ENCODE peak calls at places on chromosome 7, in six cellular contexts. One of them, this sample, is unnamed.

GRCh38 chr7:46385662-46386309 is 464.7 kb upstream of the IGFBP3 start:
- DNase-seq in HCT116: no peak
- DNase-seq in testis: no peak
- DNase-seq in AG04450: peak
- DNase-seq in mucosa of descending colon: no peak
- DNase-seq in osteocyte: no peak
- DNase-seq in this sample: no peak

GRCh38 chr7:24227603-24228359 is 56.2 kb upstream of the NPY start:
- DNase-seq in HCT116: no peak
- DNase-seq in testis: no peak
- DNase-seq in AG04450: no peak
- DNase-seq in mucosa of descending colon: no peak
- DNase-seq in osteocyte: no peak
- DNase-seq in this sample: no peak

GRCh38 chr7:127514499-127514898 is 70.9 kb downstream of the GCC1 start:
- DNase-seq in HCT116: peak
- DNase-seq in testis: no peak
- DNase-seq in AG04450: peak
- DNase-seq in mucosa of descending colon: no peak
- DNase-seq in osteocyte: no peak
- DNase-seq in this sample: no peak

GRCh38 chr7:4707134-4707651 is 25.1 kb downstream of the FOXK1 start:
- DNase-seq in HCT116: no peak
- DNase-seq in testis: no peak
- DNase-seq in AG04450: no peak
- DNase-seq in mucosa of descending colon: no peak
- DNase-seq in osteocyte: no peak
- DNase-seq in this sample: no peak

GRCh38 chr7:80070391-80070790 is 64.2 kb upstream of the GNAI1 start:
- DNase-seq in HCT116: no peak
- DNase-seq in testis: no peak
- DNase-seq in AG04450: no peak
- DNase-seq in mucosa of descending colon: no peak
- DNase-seq in osteocyte: no peak
- DNase-seq in this sample: no peak

GRCh38 chr7:44733708-44734481 is 14.8 kb upstream of the ZMIZ2 start:
- DNase-seq in HCT116: peak
- DNase-seq in testis: no peak
- DNase-seq in AG04450: peak
- DNase-seq in mucosa of descending colon: no peak
- DNase-seq in osteocyte: no peak
- DNase-seq in this sample: no peak

GRCh38 chr7:47950714-47951113 is 2.4 kb upstream of the PKD1L1 start:
- DNase-seq in HCT116: no peak
- DNase-seq in testis: peak
- DNase-seq in AG04450: no peak
- DNase-seq in mucosa of descending colon: peak
- DNase-seq in osteocyte: peak
- DNase-seq in this sample: peak

GRCh38 chr7:117995850-117996650 is 122.8 kb upstream of the CTTNBP2 start:
- DNase-seq in HCT116: no peak
- DNase-seq in testis: no peak
- DNase-seq in AG04450: no peak
- DNase-seq in mucosa of descending colon: no peak
- DNase-seq in osteocyte: no peak
- DNase-seq in this sample: no peak

GRCh38 chr7:80749270-80749669 is 110.8 kb downstream of the CD36 start:
- DNase-seq in HCT116: no peak
- DNase-seq in testis: no peak
- DNase-seq in AG04450: no peak
- DNase-seq in mucosa of descending colon: no peak
- DNase-seq in osteocyte: no peak
- DNase-seq in this sample: no peak

GRCh38 chr7:44783407-44783806 is 13.1 kb upstream of the PPIA start:
- DNase-seq in HCT116: no peak
- DNase-seq in testis: no peak
- DNase-seq in AG04450: no peak
- DNase-seq in mucosa of descending colon: no peak
- DNase-seq in osteocyte: no peak
- DNase-seq in this sample: no peak

GRCh38 chr7:4472739-4473138 is 209.4 kb upstream of the FOXK1 start:
- DNase-seq in HCT116: no peak
- DNase-seq in testis: no peak
- DNase-seq in AG04450: no peak
- DNase-seq in mucosa of descending colon: no peak
- DNase-seq in osteocyte: no peak
- DNase-seq in this sample: no peak

GRCh38 chr7:158141221-158141582 is 446.4 kb downstream of the PTPRN2 start:
- DNase-seq in HCT116: no peak
- DNase-seq in testis: no peak
- DNase-seq in AG04450: no peak
- DNase-seq in mucosa of descending colon: no peak
- DNase-seq in osteocyte: no peak
- DNase-seq in this sample: no peak

GRCh38 chr7:35255909-35256876 is 2.3 kb upstream of the TBX20 start:
- DNase-seq in HCT116: no peak
- DNase-seq in testis: no peak
- DNase-seq in AG04450: no peak
- DNase-seq in mucosa of descending colon: no peak
- DNase-seq in osteocyte: no peak
- DNase-seq in this sample: no peak

GRCh38 chr7:47153076-47153475 is 428.8 kb downstream of the TNS3 start:
- DNase-seq in HCT116: no peak
- DNase-seq in testis: peak
- DNase-seq in AG04450: peak
- DNase-seq in mucosa of descending colon: no peak
- DNase-seq in osteocyte: no peak
- DNase-seq in this sample: no peak

GRCh38 chr7:51452694-51453093 is 136.1 kb upstream of the COBL start:
- DNase-seq in HCT116: no peak
- DNase-seq in testis: no peak
- DNase-seq in AG04450: no peak
- DNase-seq in mucosa of descending colon: no peak
- DNase-seq in osteocyte: no peak
- DNase-seq in this sample: no peak

GRCh38 chr7:36006656-36007229 is 146.3 kb upstream of the EEPD1 start:
- DNase-seq in HCT116: no peak
- DNase-seq in testis: no peak
- DNase-seq in AG04450: no peak
- DNase-seq in mucosa of descending colon: no peak
- DNase-seq in osteocyte: no peak
- DNase-seq in this sample: no peak

GRCh38 chr7:115693779-115694178 is 336.8 kb downstream of the TFEC start:
- DNase-seq in HCT116: no peak
- DNase-seq in testis: no peak
- DNase-seq in AG04450: no peak
- DNase-seq in mucosa of descending colon: no peak
- DNase-seq in osteocyte: no peak
- DNase-seq in this sample: no peak

GRCh38 chr7:23072043-23072442 is 33.5 kb upstream of the KLHL7 start:
- DNase-seq in HCT116: no peak
- DNase-seq in testis: no peak
- DNase-seq in AG04450: no peak
- DNase-seq in mucosa of descending colon: no peak
- DNase-seq in osteocyte: no peak
- DNase-seq in this sample: no peak

GRCh38 chr7:114217026-114217425 is 197.6 kb upstream of the FOXP2 start:
- DNase-seq in HCT116: peak
- DNase-seq in testis: no peak
- DNase-seq in AG04450: no peak
- DNase-seq in mucosa of descending colon: no peak
- DNase-seq in osteocyte: no peak
- DNase-seq in this sample: no peak

GRCh38 chr7:126083014-126083413 is 1153.4 kb upstream of the POT1 start:
- DNase-seq in HCT116: no peak
- DNase-seq in testis: no peak
- DNase-seq in AG04450: no peak
- DNase-seq in mucosa of descending colon: no peak
- DNase-seq in osteocyte: no peak
- DNase-seq in this sample: no peak

GRCh38 chr7:141362580-141363435 is 188.4 kb upstream of the AGK start:
- DNase-seq in HCT116: no peak
- DNase-seq in testis: no peak
- DNase-seq in AG04450: no peak
- DNase-seq in mucosa of descending colon: no peak
- DNase-seq in osteocyte: no peak
- DNase-seq in this sample: no peak

GRCh38 chr7:134469622-134470021 is 10.7 kb upstream of the AKR1B1 start:
- DNase-seq in HCT116: no peak
- DNase-seq in testis: no peak
- DNase-seq in AG04450: no peak
- DNase-seq in mucosa of descending colon: no peak
- DNase-seq in osteocyte: no peak
- DNase-seq in this sample: no peak

GRCh38 chr7:151792011-151792410 is 84.9 kb downstream of the PRKAG2 start:
- DNase-seq in HCT116: no peak
- DNase-seq in testis: no peak
- DNase-seq in AG04450: no peak
- DNase-seq in mucosa of descending colon: no peak
- DNase-seq in osteocyte: no peak
- DNase-seq in this sample: no peak

GRCh38 chr7:131538071-131538790 is 18.2 kb downstream of the PODXL start:
- DNase-seq in HCT116: peak
- DNase-seq in testis: no peak
- DNase-seq in AG04450: no peak
- DNase-seq in mucosa of descending colon: no peak
- DNase-seq in osteocyte: no peak
- DNase-seq in this sample: no peak

GRCh38 chr7:158500651-158501052 is 87.0 kb downstream of the PTPRN2 start:
- DNase-seq in HCT116: no peak
- DNase-seq in testis: no peak
- DNase-seq in AG04450: no peak
- DNase-seq in mucosa of descending colon: no peak
- DNase-seq in osteocyte: no peak
- DNase-seq in this sample: no peak

DNA sequence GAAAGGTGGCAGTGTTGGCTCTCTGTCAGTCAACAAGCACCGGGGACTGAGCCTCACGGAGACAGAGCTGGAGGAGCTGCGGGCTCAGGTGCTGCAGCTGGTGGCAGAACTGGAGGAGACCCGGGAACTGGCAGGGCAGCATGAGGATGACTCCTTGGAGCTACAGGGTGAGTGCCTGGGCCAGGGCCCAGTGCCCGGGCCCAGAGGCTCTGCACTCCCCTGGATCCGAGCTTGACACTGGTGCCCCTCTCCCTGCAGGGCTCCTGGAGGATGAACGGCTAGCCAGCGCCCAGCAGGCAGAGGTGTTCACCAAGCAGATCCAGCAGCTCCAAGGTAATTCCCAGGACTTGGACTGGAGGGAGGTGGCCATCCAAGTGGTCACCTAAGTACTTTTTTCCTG is 2.7 kb downstream of the CCDC136 start:
- DNase-seq in HCT116: no peak
- DNase-seq in testis: no peak
- DNase-seq in AG04450: no peak
- DNase-seq in mucosa of descending colon: no peak
- DNase-seq in osteocyte: no peak
- DNase-seq in this sample: no peak
- TF ChIP-seq CTCF in HCT116: no peak
- TF ChIP-seq CTCF in testis: no peak
- TF ChIP-seq CTCF in AG04450: no peak
- TF ChIP-seq CTCF in mucosa of descending colon: no peak
- TF ChIP-seq CTCF in osteocyte: no peak
- TF ChIP-seq CTCF in this sample: no peak

GRCh38 chr7:128860158-128861073 is 2.2 kb upstream of the ATP6V1F start:
- DNase-seq in HCT116: no peak
- DNase-seq in testis: no peak
- DNase-seq in AG04450: peak
- DNase-seq in mucosa of descending colon: no peak
- DNase-seq in osteocyte: no peak
- DNase-seq in this sample: no peak

GRCh38 chr7:128861957-128862570 is 592 bp upstream of the ATP6V1F start:
- DNase-seq in HCT116: no peak
- DNase-seq in testis: no peak
- DNase-seq in AG04450: no peak
- DNase-seq in mucosa of descending colon: no peak
- DNase-seq in osteocyte: no peak
- DNase-seq in this sample: no peak

GRCh38 chr7:128863433-128863989 is 855 bp downstream of the ATP6V1F start:
- DNase-seq in HCT116: peak
- DNase-seq in testis: peak
- DNase-seq in AG04450: peak
- DNase-seq in mucosa of descending colon: peak
- DNase-seq in osteocyte: no peak
- DNase-seq in this sample: peak

GRCh38 chr7:128865303-128865702 is 2.6 kb downstream of the ATP6V1F start:
- DNase-seq in HCT116: no peak
- DNase-seq in testis: no peak
- DNase-seq in AG04450: no peak
- DNase-seq in mucosa of descending colon: no peak
- DNase-seq in osteocyte: no peak
- DNase-seq in this sample: no peak

GRCh38 chr7:128862571-128863432 is at the start of gene ATP6V1F:
- DNase-seq in HCT116: peak
- DNase-seq in testis: peak
- DNase-seq in AG04450: peak
- DNase-seq in mucosa of descending colon: peak
- DNase-seq in osteocyte: peak
- DNase-seq in this sample: peak
- TF ChIP-seq CTCF in HCT116: no peak
- TF ChIP-seq CTCF in testis: peak
- TF ChIP-seq CTCF in AG04450: no peak
- TF ChIP-seq CTCF in mucosa of descending colon: no peak
- TF ChIP-seq CTCF in osteocyte: no peak
- TF ChIP-seq CTCF in this sample: peak

DNA sequence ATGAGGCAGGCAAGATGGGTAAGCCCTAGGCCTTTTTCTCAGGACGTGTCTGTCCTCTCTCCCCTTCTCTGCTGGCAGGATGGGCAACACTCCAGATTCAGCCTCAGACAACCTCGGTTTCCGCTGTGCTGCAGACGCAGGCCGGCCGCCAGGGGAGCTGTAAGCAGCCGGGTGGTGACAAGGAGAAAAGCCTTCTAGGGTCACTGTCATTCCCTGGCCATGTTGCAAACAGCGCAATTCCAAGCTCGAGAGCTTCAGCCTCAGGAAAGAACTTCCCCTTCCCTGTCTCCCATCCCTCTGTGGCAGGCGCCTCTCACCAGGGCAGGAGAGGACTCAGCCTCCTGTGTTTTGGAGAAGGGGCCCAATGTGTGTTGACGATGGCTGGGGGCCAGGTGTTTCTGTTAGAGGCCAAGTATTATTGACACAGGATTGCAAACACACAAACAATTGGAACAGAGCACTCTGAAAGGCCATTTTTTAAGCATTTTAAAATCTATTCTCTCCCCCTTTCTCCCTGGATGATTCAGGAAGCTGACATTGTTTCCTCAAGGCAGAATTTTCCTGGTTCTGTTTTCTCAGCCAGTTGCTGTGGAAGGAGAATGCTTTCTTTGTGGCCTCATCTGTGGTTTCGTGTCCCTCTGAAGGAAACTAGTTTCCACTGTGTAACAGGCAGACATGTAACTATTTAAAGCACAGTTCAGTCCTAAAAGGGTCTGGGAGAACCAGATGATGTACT is 13.1 kb downstream of the PHKG1 start:
- DNase-seq in HCT116: no peak
- DNase-seq in testis: peak
- DNase-seq in AG04450: no peak
- DNase-seq in mucosa of descending colon: peak
- DNase-seq in osteocyte: no peak
- DNase-seq in this sample: peak
- TF ChIP-seq CTCF in HCT116: no peak
- TF ChIP-seq CTCF in testis: peak
- TF ChIP-seq CTCF in AG04450: peak
- TF ChIP-seq CTCF in mucosa of descending colon: no peak
- TF ChIP-seq CTCF in osteocyte: no peak
- TF ChIP-seq CTCF in this sample: peak

GRCh38 chr7:30255096-30255769 is 29.2 kb upstream of the ZNRF2 start:
- DNase-seq in HCT116: no peak
- DNase-seq in testis: no peak
- DNase-seq in AG04450: no peak
- DNase-seq in mucosa of descending colon: no peak
- DNase-seq in osteocyte: no peak
- DNase-seq in this sample: no peak
- TF ChIP-seq CTCF in HCT116: no peak
- TF ChIP-seq CTCF in testis: no peak
- TF ChIP-seq CTCF in AG04450: no peak
- TF ChIP-seq CTCF in mucosa of descending colon: no peak
- TF ChIP-seq CTCF in osteocyte: no peak
- TF ChIP-seq CTCF in this sample: no peak